ENCODE peak calls at places on chromosome 12, in five cellular contexts. One of them, this sample, is unnamed.

GRCh38 chr12:6769003-6769389 is 2.8 kb downstream of the PTMS start:
- DNase-seq in endodermal cell: peak
- DNase-seq in heart left ventricle: no peak
- DNase-seq in stomach: no peak
- DNase-seq in ascending aorta: no peak
- DNase-seq in this sample: no peak

GRCh38 chr12:66438601-66439000 is 136.3 kb downstream of the HELB start:
- DNase-seq in endodermal cell: no peak
- DNase-seq in heart left ventricle: no peak
- DNase-seq in ascending aorta: no peak
- DNase-seq in stomach: no peak
- DNase-seq in this sample: no peak

GRCh38 chr12:78062781-78063180 is 232.1 kb downstream of the NAV3 start:
- DNase-seq in stomach: peak
- DNase-seq in ascending aorta: no peak
- DNase-seq in heart left ventricle: peak
- DNase-seq in endodermal cell: no peak
- DNase-seq in this sample: no peak

GRCh38 chr12:104280703-104281458 is 22.7 kb upstream of the EID3 start:
- DNase-seq in ascending aorta: no peak
- DNase-seq in endodermal cell: no peak
- DNase-seq in stomach: no peak
- DNase-seq in heart left ventricle: no peak
- DNase-seq in this sample: no peak

GRCh38 chr12:41293011-41293410 is 104.9 kb downstream of the PDZRN4 start:
- DNase-seq in endodermal cell: no peak
- DNase-seq in heart left ventricle: no peak
- DNase-seq in ascending aorta: no peak
- DNase-seq in stomach: no peak
- DNase-seq in this sample: no peak

GRCh38 chr12:76329163-76329562 is 19.1 kb downstream of the BBS10 start:
- DNase-seq in stomach: no peak
- DNase-seq in heart left ventricle: no peak
- DNase-seq in ascending aorta: no peak
- DNase-seq in endodermal cell: no peak
- DNase-seq in this sample: no peak

GRCh38 chr12:108237272-108237671 is 101.8 kb downstream of the CMKLR1 start:
- DNase-seq in ascending aorta: no peak
- DNase-seq in stomach: no peak
- DNase-seq in heart left ventricle: no peak
- DNase-seq in endodermal cell: peak
- DNase-seq in this sample: no peak

GRCh38 chr12:105523164-105524057 is 192.9 kb downstream of the C12orf75 start:
- DNase-seq in endodermal cell: no peak
- DNase-seq in heart left ventricle: peak
- DNase-seq in ascending aorta: peak
- DNase-seq in stomach: no peak
- DNase-seq in this sample: peak

GRCh38 chr12:76863811-76864210 is 15.0 kb downstream of the CSRP2 start:
- DNase-seq in endodermal cell: no peak
- DNase-seq in heart left ventricle: no peak
- DNase-seq in ascending aorta: no peak
- DNase-seq in stomach: no peak
- DNase-seq in this sample: no peak

GRCh38 chr12:123944696-123945095 is 27.9 kb downstream of the CCDC92 start:
- DNase-seq in endodermal cell: peak
- DNase-seq in heart left ventricle: no peak
- DNase-seq in ascending aorta: no peak
- DNase-seq in stomach: no peak
- DNase-seq in this sample: no peak

GRCh38 chr12:105724651-105725050 is 394.2 kb downstream of the C12orf75 start:
- DNase-seq in endodermal cell: no peak
- DNase-seq in stomach: no peak
- DNase-seq in heart left ventricle: no peak
- DNase-seq in ascending aorta: no peak
- DNase-seq in this sample: no peak

GRCh38 chr12:49671051-49671765 is 36.0 kb downstream of the FMNL3 start:
- DNase-seq in ascending aorta: no peak
- DNase-seq in heart left ventricle: no peak
- DNase-seq in stomach: peak
- DNase-seq in endodermal cell: no peak
- DNase-seq in this sample: no peak

GRCh38 chr12:121813951-121814350 is 10.1 kb downstream of the SETD1B start:
- DNase-seq in endodermal cell: no peak
- DNase-seq in ascending aorta: no peak
- DNase-seq in stomach: no peak
- DNase-seq in heart left ventricle: no peak
- DNase-seq in this sample: no peak

GRCh38 chr12:121812320-121812871 is 8.6 kb downstream of the SETD1B start:
- DNase-seq in endodermal cell: peak
- DNase-seq in stomach: peak
- DNase-seq in heart left ventricle: peak
- DNase-seq in ascending aorta: no peak
- DNase-seq in this sample: peak

GRCh38 chr12:121814429-121815119 is 10.8 kb downstream of the SETD1B start:
- DNase-seq in stomach: no peak
- DNase-seq in heart left ventricle: peak
- DNase-seq in endodermal cell: no peak
- DNase-seq in ascending aorta: no peak
- DNase-seq in this sample: no peak

GRCh38 chr12:121811434-121812319 is 7.9 kb downstream of the SETD1B start:
- DNase-seq in stomach: peak
- DNase-seq in endodermal cell: peak
- DNase-seq in ascending aorta: no peak
- DNase-seq in heart left ventricle: peak
- DNase-seq in this sample: peak

GRCh38 chr12:121812921-121813896 is 9.4 kb downstream of the SETD1B start:
- DNase-seq in stomach: peak
- DNase-seq in heart left ventricle: peak
- DNase-seq in ascending aorta: no peak
- DNase-seq in endodermal cell: no peak
- DNase-seq in this sample: no peak
- TF ChIP-seq CTCF in stomach: no peak
- TF ChIP-seq CTCF in heart left ventricle: no peak
- TF ChIP-seq CTCF in ascending aorta: no peak
- TF ChIP-seq CTCF in endodermal cell: no peak
- TF ChIP-seq CTCF in this sample: no peak

DNA sequence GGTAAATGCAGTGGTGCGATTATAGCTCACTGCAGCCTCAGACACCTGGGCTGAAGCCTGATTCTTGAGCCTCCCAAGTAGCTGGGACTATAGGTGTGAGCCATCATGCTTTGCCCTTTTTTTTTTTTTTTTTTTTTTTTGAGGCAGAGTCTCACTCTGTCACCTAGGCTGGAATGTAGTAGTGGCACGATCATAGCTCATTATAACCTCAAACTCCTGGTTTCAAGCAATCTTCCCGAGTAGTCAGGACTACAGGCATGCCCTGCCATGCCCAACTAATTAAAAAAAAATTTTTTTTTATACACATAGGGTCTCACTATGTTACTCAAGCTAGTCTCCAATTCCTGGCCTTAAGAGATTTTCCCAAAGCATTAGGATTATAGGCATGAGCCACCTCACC is 6.9 kb downstream of the ATP2A2 start:
- DNase-seq in ascending aorta: no peak
- DNase-seq in heart left ventricle: no peak
- DNase-seq in stomach: no peak
- DNase-seq in endodermal cell: no peak
- DNase-seq in this sample: no peak
- H3K27ac ChIP-seq in ascending aorta: no peak
- H3K27ac ChIP-seq in heart left ventricle: peak
- H3K27ac ChIP-seq in stomach: peak
- H3K27ac ChIP-seq in endodermal cell: no peak
- H3K27ac ChIP-seq in this sample: peak

GRCh38 chr12:109287181-109287580 is 21.9 kb downstream of the FOXN4 start:
- DNase-seq in endodermal cell: no peak
- DNase-seq in ascending aorta: no peak
- DNase-seq in stomach: no peak
- DNase-seq in heart left ventricle: no peak
- DNase-seq in this sample: no peak

GRCh38 chr12:109289004-109289403 is 20.1 kb downstream of the FOXN4 start:
- DNase-seq in endodermal cell: no peak
- DNase-seq in ascending aorta: no peak
- DNase-seq in stomach: no peak
- DNase-seq in heart left ventricle: no peak
- DNase-seq in this sample: no peak

GRCh38 chr12:109287811-109288469 is 21.1 kb downstream of the FOXN4 start:
- DNase-seq in endodermal cell: no peak
- DNase-seq in stomach: no peak
- DNase-seq in heart left ventricle: no peak
- DNase-seq in ascending aorta: no peak
- DNase-seq in this sample: no peak

GRCh38 chr12:109290061-109290460 is 19.0 kb downstream of the FOXN4 start:
- DNase-seq in stomach: no peak
- DNase-seq in ascending aorta: no peak
- DNase-seq in endodermal cell: no peak
- DNase-seq in heart left ventricle: no peak
- DNase-seq in this sample: no peak

GRCh38 chr12:109288571-109288970 is 20.5 kb downstream of the FOXN4 start:
- DNase-seq in ascending aorta: no peak
- DNase-seq in stomach: no peak
- DNase-seq in heart left ventricle: no peak
- DNase-seq in endodermal cell: no peak
- DNase-seq in this sample: no peak
- TF ChIP-seq CTCF in ascending aorta: no peak
- TF ChIP-seq CTCF in stomach: no peak
- TF ChIP-seq CTCF in heart left ventricle: no peak
- TF ChIP-seq CTCF in endodermal cell: no peak
- TF ChIP-seq CTCF in this sample: no peak

GRCh38 chr12:54369597-54370217 is 5.4 kb upstream of the GPR84 start:
- DNase-seq in stomach: no peak
- DNase-seq in heart left ventricle: peak
- DNase-seq in endodermal cell: peak
- DNase-seq in ascending aorta: no peak
- DNase-seq in this sample: no peak

GRCh38 chr12:54368709-54369596 is 4.7 kb upstream of the GPR84 start:
- DNase-seq in heart left ventricle: peak
- DNase-seq in endodermal cell: peak
- DNase-seq in ascending aorta: peak
- DNase-seq in stomach: peak
- DNase-seq in this sample: peak

GRCh38 chr12:54372113-54372806 is 8.0 kb upstream of the GPR84 start:
- DNase-seq in heart left ventricle: no peak
- DNase-seq in endodermal cell: no peak
- DNase-seq in ascending aorta: no peak
- DNase-seq in stomach: no peak
- DNase-seq in this sample: no peak

GRCh38 chr12:54371328-54372112 is 7.2 kb upstream of the GPR84 start:
- DNase-seq in ascending aorta: no peak
- DNase-seq in stomach: no peak
- DNase-seq in heart left ventricle: peak
- DNase-seq in endodermal cell: peak
- DNase-seq in this sample: no peak

GRCh38 chr12:54370218-54370730 is 6.0 kb upstream of the GPR84 start:
- DNase-seq in ascending aorta: no peak
- DNase-seq in heart left ventricle: peak
- DNase-seq in stomach: peak
- DNase-seq in endodermal cell: peak
- DNase-seq in this sample: peak
- H3K27ac ChIP-seq in ascending aorta: peak
- H3K27ac ChIP-seq in heart left ventricle: peak
- H3K27ac ChIP-seq in stomach: peak
- H3K27ac ChIP-seq in endodermal cell: no peak
- H3K27ac ChIP-seq in this sample: no peak

DNA sequence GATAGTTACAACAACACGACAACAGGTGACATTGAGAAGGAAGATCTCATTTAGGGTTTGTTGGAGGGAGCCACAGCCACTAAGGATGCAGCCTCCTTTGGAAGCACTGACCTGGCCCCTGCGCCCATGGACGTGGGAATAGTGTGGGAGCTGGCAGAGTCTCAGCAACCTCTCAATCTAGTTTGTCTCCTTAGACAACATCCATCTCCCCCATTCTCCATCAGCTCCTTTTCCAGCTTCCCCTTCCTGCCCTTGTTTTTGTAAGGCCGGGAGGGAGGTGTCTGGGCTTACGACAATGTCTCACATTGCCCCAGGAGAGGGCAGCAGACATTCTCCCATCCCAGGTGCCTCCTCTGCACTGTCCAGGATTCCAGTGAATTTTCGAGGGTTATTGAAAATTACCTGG is 170.2 kb upstream of the PZP start:
- DNase-seq in endodermal cell: peak
- DNase-seq in ascending aorta: no peak
- DNase-seq in stomach: no peak
- DNase-seq in heart left ventricle: no peak
- DNase-seq in this sample: no peak
- TF ChIP-seq CTCF in endodermal cell: peak
- TF ChIP-seq CTCF in ascending aorta: no peak
- TF ChIP-seq CTCF in stomach: no peak
- TF ChIP-seq CTCF in heart left ventricle: peak
- TF ChIP-seq CTCF in this sample: no peak

GRCh38 chr12:54431911-54432814 is 13.1 kb upstream of the ITGA5 start:
- DNase-seq in ascending aorta: peak
- DNase-seq in stomach: peak
- DNase-seq in heart left ventricle: peak
- DNase-seq in endodermal cell: peak
- DNase-seq in this sample: peak

GRCh38 chr12:54430471-54431075 is 11.5 kb upstream of the ITGA5 start:
- DNase-seq in stomach: no peak
- DNase-seq in endodermal cell: no peak
- DNase-seq in heart left ventricle: no peak
- DNase-seq in ascending aorta: no peak
- DNase-seq in this sample: no peak

GRCh38 chr12:54437243-54437642 is 18.2 kb upstream of the ITGA5 start:
- DNase-seq in stomach: no peak
- DNase-seq in heart left ventricle: no peak
- DNase-seq in endodermal cell: no peak
- DNase-seq in ascending aorta: no peak
- DNase-seq in this sample: no peak

GRCh38 chr12:54429014-54429471 is 10.0 kb upstream of the ITGA5 start:
- DNase-seq in endodermal cell: peak
- DNase-seq in heart left ventricle: no peak
- DNase-seq in ascending aorta: no peak
- DNase-seq in stomach: no peak
- DNase-seq in this sample: no peak

DNA sequence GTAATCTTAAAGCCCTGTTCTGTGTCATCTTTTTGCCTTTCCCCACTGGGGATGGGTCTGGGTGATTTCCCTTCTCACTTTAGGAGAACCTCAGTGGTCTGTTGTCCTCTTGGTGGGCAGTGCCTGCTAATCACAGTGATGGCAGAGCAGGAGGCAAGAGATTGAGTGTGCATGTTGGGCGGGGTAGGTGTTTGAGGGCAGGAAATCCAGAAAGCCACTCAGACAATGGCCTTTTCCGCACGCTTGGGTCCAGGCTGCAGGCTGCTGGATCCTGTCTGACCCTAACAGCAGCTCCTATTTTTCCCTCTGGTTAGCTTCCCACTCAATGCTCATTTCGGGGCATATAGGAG is 13.7 kb upstream of the ITGA5 start:
- DNase-seq in endodermal cell: peak
- DNase-seq in ascending aorta: no peak
- DNase-seq in stomach: no peak
- DNase-seq in heart left ventricle: peak
- DNase-seq in this sample: no peak
- H3K27ac ChIP-seq in endodermal cell: no peak
- H3K27ac ChIP-seq in ascending aorta: peak
- H3K27ac ChIP-seq in stomach: peak
- H3K27ac ChIP-seq in heart left ventricle: peak
- H3K27ac ChIP-seq in this sample: peak

This sample was measured in lung.